ENCODE peak calls at places on chromosome 1, in four cellular contexts. O, N, U and W are unnamed samples.
A peak's percentile ranks its signal among the peaks of the same experiment; 100 is the strongest.

GRCh38 chr1:155529929-155530328 is 32.7 kb downstream of the ASH1L start:
- DNase-seq in U (no peak), N (no peak), O (no peak), W (no peak)

GRCh38 chr1:237580726-237581125 is 310.0 kb downstream of the ZP4 start:
- DNase-seq in U (no peak), N (no peak), O (no peak), W (no peak)

GRCh38 chr1:88731475-88731874 is 47.4 kb downstream of the PKN2 start:
- DNase-seq in N (no peak), O (peak; percentile 80), U (no peak), W (peak; percentile 88)

GRCh38 chr1:96596226-96596625 is 125.4 kb upstream of the PTBP2 start:
- DNase-seq in O (no peak), U (peak; percentile 17), N (no peak), W (no peak)

GRCh38 chr1:20194770-20195463 is 8.6 kb upstream of the PLA2G2C start:
- DNase-seq in U (peak; percentile 65), N (peak; percentile 43), O (peak; percentile 6), W (peak; percentile 11)

GRCh38 chr1:27594542-27595510 is 9.1 kb downstream of the AHDC1 start:
- DNase-seq in U (no peak), O (no peak), N (no peak), W (no peak)

GRCh38 chr1:85289207-85289847 is 12.9 kb upstream of the BCL10 start:
- DNase-seq in N (no peak), U (no peak), O (peak; percentile 47), W (peak; percentile 81)

GRCh38 chr1:172960454-172961208 is 90.1 kb downstream of the TNFSF18 start:
- DNase-seq in U (no peak), N (no peak), O (no peak), W (peak; percentile 57)

GRCh38 chr1:206700445-206701036 is 15.8 kb downstream of the MAPKAPK2 start:
- DNase-seq in N (no peak), O (no peak), U (no peak), W (no peak)

GRCh38 chr1:156789621-156790318 is 22.4 kb downstream of the PRCC start:
- DNase-seq in N (no peak), O (no peak), U (no peak), W (no peak)

GRCh38 chr1:234638832-234639799 is 29.1 kb upstream of the IRF2BP2 start:
- DNase-seq in U (no peak), O (no peak), N (no peak), W (no peak)

GRCh38 chr1:221945669-221946068 is 203.8 kb upstream of the DUSP10 start:
- DNase-seq in O (no peak), N (no peak), U (no peak), W (no peak)

GRCh38 chr1:10195570-10195969 is 14.8 kb upstream of the KIF1B start:
- DNase-seq in O (no peak), N (no peak), U (no peak), W (no peak)

GRCh38 chr1:172180886-172181285 is 239.6 kb upstream of the C1orf105 start:
- DNase-seq in N (no peak), U (peak; percentile 26), O (peak; percentile 42), W (no peak)

GRCh38 chr1:30437059-30437576 is 286.3 kb downstream of the MATN1 start:
- DNase-seq in U (no peak), N (no peak), O (no peak), W (no peak)

GRCh38 chr1:201268604-201269151 is 14.6 kb upstream of the PKP1 start:
- DNase-seq in U (no peak), N (no peak), O (peak; percentile 63), W (peak; percentile 18)

GRCh38 chr1:33302325-33302724 is 18.6 kb downstream of the A3GALT2 start:
- DNase-seq in O (no peak), U (no peak), N (no peak), W (no peak)